ENCODE peak calls at places on chromosomes 5 and 9, in six cellular contexts. X is progenitor cell of endocrine pancreas; T is left colon; A is fibroblast of pulmonary artery; L is activated CD4-positive, CD25-positive, alpha-beta regulatory T cell; K is AML-193. G is an unnamed sample.
A peak's percentile ranks its signal among the peaks of the same experiment; 100 is the strongest.

GRCh38 chr5:15533124-15533893 is 33.3 kb downstream of the FBXL7 start:
- DNase-seq in L (no peak), A (peak; percentile 74), T (no peak), K (no peak), X (no peak), G (no peak)

GRCh38 chr9:131677445-131678180 is 62.3 kb downstream of the RAPGEF1 start:
- DNase-seq in T (no peak), K (no peak), X (no peak), A (peak; percentile 77), L (no peak), G (no peak)

GRCh38 chr9:97807681-97808080 is 45.3 kb upstream of the FOXE1 start:
- DNase-seq in A (no peak), K (no peak), T (no peak), X (no peak), L (no peak), G (no peak)

GRCh38 chr5:23639326-23639725 is 131.9 kb downstream of the PRDM9 start:
- DNase-seq in K (no peak), T (no peak), A (no peak), L (no peak), X (no peak), G (no peak)

GRCh38 chr5:94983861-94984535 is 300.9 kb downstream of the MCTP1 start:
- DNase-seq in X (no peak), A (peak; percentile 76), K (no peak), L (no peak), T (no peak), G (no peak)

GRCh38 chr9:136648746-136649145 is 14.0 kb upstream of the EGFL7 start:
- DNase-seq in X (no peak), A (no peak), K (no peak), L (no peak), T (no peak), G (no peak)

GRCh38 chr9:133873006-133873780 is 118.9 kb downstream of the VAV2 start:
- DNase-seq in A (no peak), X (no peak), L (no peak), K (no peak), T (no peak), G (no peak)

GRCh38 chr9:98087420-98088354 is 31.2 kb downstream of the NANS start:
- DNase-seq in K (no peak), T (peak; percentile 24), X (peak; percentile 49), A (peak; percentile 59), L (no peak), G (no peak)

GRCh38 chr5:56481147-56481997 is 248.2 kb upstream of the ANKRD55 start:
- DNase-seq in A (peak; percentile 51), K (no peak), L (no peak), X (no peak), T (no peak), G (no peak)

GRCh38 chr9:83444110-83444509 is 94.1 kb downstream of the FRMD3 start:
- DNase-seq in T (no peak), X (no peak), K (no peak), L (no peak), A (peak; percentile 16), G (no peak)

GRCh38 chr5:111734597-111734996 is 22.4 kb downstream of the NREP start:
- DNase-seq in A (no peak), T (no peak), K (no peak), X (no peak), L (no peak), G (no peak)

GRCh38 chr9:92151691-92152393 is 36.6 kb upstream of the SPTLC1 start:
- DNase-seq in L (no peak), T (no peak), K (no peak), A (peak; percentile 58), X (no peak), G (peak; percentile 1)

GRCh38 chr5:113140837-113141661 is 164.5 kb downstream of the DCP2 start:
- DNase-seq in T (no peak), K (no peak), L (no peak), A (peak; percentile 86), X (no peak), G (no peak)

GRCh38 chr5:69035665-69036064 is 58.1 kb upstream of the SLC30A5 start:
- DNase-seq in X (no peak), L (no peak), K (no peak), A (no peak), T (no peak), G (no peak)

GRCh38 chr9:94912700-94913249 is 186.3 kb downstream of the AOPEP start:
- DNase-seq in T (no peak), X (no peak), K (no peak), A (peak; percentile 84), L (no peak), G (no peak)

GRCh38 chr9:3847377-3847776 is 321.6 kb upstream of the RFX3 start:
- DNase-seq in T (no peak), K (no peak), A (no peak), L (no peak), X (no peak), G (no peak)

GRCh38 chr5:126471875-126472537 is 48.8 kb downstream of the GRAMD2B start:
- DNase-seq in X (no peak), K (no peak), T (no peak), L (no peak), A (peak; percentile 42), G (no peak)

GRCh38 chr5:141558150-141558549 is 60.6 kb downstream of the DIAPH1 start:
- DNase-seq in X (no peak), A (peak; percentile 74), L (no peak), K (no peak), T (no peak), G (no peak)

GRCh38 chr9:32704343-32704742 is 68.9 kb upstream of the TAF1L start:
- DNase-seq in A (no peak), K (no peak), L (no peak), T (no peak), X (no peak), G (no peak)

GRCh38 chr5:134138416-134139376 is 24.2 kb downstream of the TCF7 start:
- DNase-seq in T (no peak), K (no peak), X (no peak), A (no peak), L (peak; percentile 34), G (no peak)

GRCh38 chr9:12968093-12968492 is 193.3 kb downstream of the LURAP1L start:
- DNase-seq in L (no peak), X (no peak), A (peak; percentile 62), T (no peak), K (no peak), G (no peak)

GRCh38 chr5:65672787-65673186 is 48.0 kb downstream of the SHLD3 start:
- DNase-seq in K (peak; percentile 35), X (no peak), L (no peak), A (peak; percentile 44), T (no peak), G (no peak)

GRCh38 chr9:80369641-80370040 is 797.9 kb downstream of the TLE4 start:
- DNase-seq in X (no peak), K (no peak), A (peak; percentile 0), L (no peak), T (no peak), G (no peak)

GRCh38 chr9:117400131-117400530 is 14.7 kb downstream of the ASTN2 start:
- DNase-seq in X (no peak), T (no peak), K (no peak), L (no peak), A (no peak), G (no peak)

GRCh38 chr5:1658665-1659064 is 134.9 kb upstream of the LPCAT1 start:
- DNase-seq in A (no peak), T (no peak), K (no peak), X (no peak), L (no peak), G (no peak)

GRCh38 chr9:120610975-120611689 is 31.2 kb upstream of the CDK5RAP2 start:
- DNase-seq in X (no peak), L (no peak), T (no peak), A (peak; percentile 13), K (peak; percentile 10), G (no peak)

GRCh38 chr5:108259306-108259705 is 122.6 kb downstream of the FBXL17 start:
- DNase-seq in K (no peak), L (no peak), T (no peak), A (peak; percentile 27), X (no peak), G (no peak)

GRCh38 chr5:15610216-15610615 is 110.2 kb downstream of the FBXL7 start:
- DNase-seq in K (no peak), A (peak; percentile 58), T (no peak), X (no peak), L (no peak), G (no peak)

GRCh38 chr5:4647056-4647455 is 493.1 kb upstream of the ADAMTS16 start:
- DNase-seq in L (no peak), T (no peak), K (no peak), A (no peak), X (no peak), G (no peak)

GRCh38 chr9:105232207-105232606 is 12.2 kb upstream of the SLC44A1 start:
- DNase-seq in K (no peak), L (no peak), T (no peak), X (no peak), A (no peak), G (no peak)

GRCh38 chr9:70080481-70081119 is 37.0 kb downstream of the MAMDC2 start:
- DNase-seq in T (no peak), L (no peak), K (no peak), X (no peak), A (peak; percentile 79), G (peak; percentile 65)

GRCh38 chr5:90844931-90845330 is 286.3 kb downstream of the ADGRV1 start:
- DNase-seq in L (no peak), T (no peak), X (no peak), K (no peak), A (no peak), G (no peak)

GRCh38 chr5:7970816-7971215 is 101.9 kb downstream of the MTRR start:
- DNase-seq in A (no peak), K (no peak), X (no peak), L (no peak), T (no peak), G (no peak)

GRCh38 chr5:77893225-77893860 is 117.2 kb upstream of the TBCA start:
- DNase-seq in K (no peak), T (no peak), X (no peak), L (no peak), A (peak; percentile 96), G (no peak)

G was measured in NCI-H446 treated with DMSO at 0.1 percent for 48 hours.